ENCODE peak calls at places on chromosomes 12 and 14, in seven cellular contexts. A is Calu3, O is lung, R is foreskin keratinocyte, D is nephron progenitor cell, Y is mesothelial cell of epicardium, B is epithelial cell of esophagus. X is an unnamed sample.

GRCh38 chr14:87992720-87993484 is at the start of gene GALC:
- DNase-seq in A (peak), O (peak), R (peak), D (peak), Y (peak), B (peak), X (peak)

GRCh38 chr12:121964813-121965643 is 46.6 kb downstream of the CFAP251 start:
- DNase-seq in A (no peak), O (no peak), R (peak), D (no peak), Y (no peak), B (no peak), X (no peak)

GRCh38 chr14:56514663-56515371 is 64.8 kb upstream of the TMEM260 start:
- DNase-seq in A (no peak), O (no peak), R (no peak), D (no peak), Y (no peak), B (no peak), X (no peak)

GRCh38 chr14:36315159-36315853 is 5.1 kb downstream of the MBIP start:
- DNase-seq in A (no peak), O (no peak), R (no peak), D (no peak), Y (no peak), B (no peak), X (no peak)

GRCh38 chr14:74049886-74050495 is 30.8 kb downstream of the BBOF1 start:
- DNase-seq in A (no peak), O (no peak), R (no peak), D (no peak), Y (no peak), B (no peak), X (no peak)

GRCh38 chr14:104595116-104595675 is 9.4 kb downstream of the TMEM179 start:
- DNase-seq in A (no peak), O (no peak), R (no peak), D (no peak), Y (no peak), B (no peak), X (no peak)

GRCh38 chr12:84856156-84856900 is 56.3 kb downstream of the SLC6A15 start:
- DNase-seq in A (no peak), O (no peak), R (peak), D (no peak), Y (no peak), B (peak), X (no peak)

GRCh38 chr12:66269757-66270383 is 32.4 kb upstream of the HELB start:
- DNase-seq in A (peak), O (no peak), R (peak), D (no peak), Y (no peak), B (peak), X (no peak)

GRCh38 chr12:92942905-92943304 is 13.8 kb upstream of the EEA1 start:
- DNase-seq in A (peak), O (no peak), R (no peak), D (no peak), Y (no peak), B (no peak), X (no peak)

GRCh38 chr12:132695431-132695830 is 8.0 kb downstream of the PXMP2 start:
- DNase-seq in A (no peak), O (no peak), R (no peak), D (no peak), Y (no peak), B (no peak), X (no peak)

GRCh38 chr12:115871714-115872113 is 405.8 kb downstream of the MED13L start:
- DNase-seq in A (peak), O (no peak), R (no peak), D (peak), Y (no peak), B (peak), X (no peak)

GRCh38 chr14:66249544-66249943 is 236.6 kb upstream of the CCDC196 start:
- DNase-seq in A (no peak), O (no peak), R (no peak), D (no peak), Y (no peak), B (no peak), X (no peak)

GRCh38 chr12:50925342-50925651 is 27.0 kb upstream of the HIGD1C start:
- DNase-seq in A (no peak), O (no peak), R (no peak), D (no peak), Y (no peak), B (no peak), X (peak)

GRCh38 chr12:70459786-70460185 is 93.7 kb downstream of the KCNMB4 start:
- DNase-seq in A (no peak), O (no peak), R (no peak), D (no peak), Y (no peak), B (no peak), X (no peak)

GRCh38 chr14:105313381-105314286 is 914 bp upstream of the PACS2 start:
- DNase-seq in A (peak), O (no peak), R (no peak), D (peak), Y (peak), B (no peak), X (no peak)

GRCh38 chr14:78974691-78975090 is 804.5 kb downstream of the NRXN3 start:
- DNase-seq in A (no peak), O (no peak), R (peak), D (no peak), Y (no peak), B (peak), X (no peak)

GRCh38 chr12:65010437-65010836 is 110.7 kb downstream of the WIF1 start:
- DNase-seq in A (no peak), O (no peak), R (no peak), D (no peak), Y (no peak), B (no peak), X (no peak)

GRCh38 chr12:7142809-7143465 is 12.8 kb downstream of the CLSTN3 start:
- DNase-seq in A (no peak), O (no peak), R (no peak), D (no peak), Y (no peak), B (no peak), X (no peak)

GRCh38 chr12:72144553-72144952 is 127.6 kb upstream of the TRHDE start:
- DNase-seq in A (no peak), O (no peak), R (no peak), D (no peak), Y (no peak), B (no peak), X (no peak)

GRCh38 chr12:72139411-72139810 is 132.8 kb upstream of the TRHDE start:
- DNase-seq in A (no peak), O (no peak), R (no peak), D (no peak), Y (no peak), B (no peak), X (no peak)

GRCh38 chr12:72136792-72137191 is 135.4 kb upstream of the TRHDE start:
- DNase-seq in A (no peak), O (no peak), R (no peak), D (no peak), Y (no peak), B (no peak), X (no peak)

GRCh38 chr12:72146495-72146894 is 125.7 kb upstream of the TRHDE start:
- DNase-seq in A (no peak), O (no peak), R (no peak), D (no peak), Y (no peak), B (no peak), X (no peak)

DNA sequence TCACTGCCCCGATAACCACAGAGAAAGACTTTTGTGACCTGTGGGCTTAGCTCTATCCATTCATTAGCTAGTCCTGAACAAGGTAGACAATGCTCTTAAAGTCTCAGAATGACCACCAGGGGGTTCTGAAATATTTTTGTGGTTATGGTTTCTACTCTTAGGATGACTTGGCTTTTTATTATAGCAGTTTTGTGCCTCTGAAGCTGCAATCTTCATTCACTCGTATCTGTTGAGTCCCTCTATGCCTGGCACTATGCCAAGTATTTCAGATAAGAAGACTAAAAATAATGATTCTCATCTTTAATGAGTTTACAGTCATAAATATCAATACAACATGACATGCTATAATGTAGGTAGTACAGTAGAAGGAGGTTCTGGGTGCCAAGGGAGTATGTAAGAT is 130.8 kb upstream of the TRHDE start:
- DNase-seq in A (no peak), O (no peak), R (no peak), D (no peak), Y (no peak), B (no peak), X (no peak)
- TF ChIP-seq CTCF in A (peak), O (no peak), R (peak), D (peak), Y (peak), B (no peak), X (no peak)

GRCh38 chr14:67418368-67419174 is 6.6 kb upstream of the PLEK2 start:
- DNase-seq in A (peak), O (no peak), R (peak), D (no peak), Y (no peak), B (peak), X (no peak)

GRCh38 chr14:67421356-67422224 is 9.6 kb upstream of the PLEK2 start:
- DNase-seq in A (no peak), O (no peak), R (no peak), D (no peak), Y (no peak), B (no peak), X (no peak)

GRCh38 chr14:67417633-67418032 is 5.7 kb upstream of the PLEK2 start:
- DNase-seq in A (no peak), O (peak), R (no peak), D (no peak), Y (no peak), B (peak), X (no peak)

GRCh38 chr14:67423424-67423823 is 11.5 kb upstream of the PLEK2 start:
- DNase-seq in A (no peak), O (no peak), R (no peak), D (no peak), Y (no peak), B (no peak), X (no peak)

DNA sequence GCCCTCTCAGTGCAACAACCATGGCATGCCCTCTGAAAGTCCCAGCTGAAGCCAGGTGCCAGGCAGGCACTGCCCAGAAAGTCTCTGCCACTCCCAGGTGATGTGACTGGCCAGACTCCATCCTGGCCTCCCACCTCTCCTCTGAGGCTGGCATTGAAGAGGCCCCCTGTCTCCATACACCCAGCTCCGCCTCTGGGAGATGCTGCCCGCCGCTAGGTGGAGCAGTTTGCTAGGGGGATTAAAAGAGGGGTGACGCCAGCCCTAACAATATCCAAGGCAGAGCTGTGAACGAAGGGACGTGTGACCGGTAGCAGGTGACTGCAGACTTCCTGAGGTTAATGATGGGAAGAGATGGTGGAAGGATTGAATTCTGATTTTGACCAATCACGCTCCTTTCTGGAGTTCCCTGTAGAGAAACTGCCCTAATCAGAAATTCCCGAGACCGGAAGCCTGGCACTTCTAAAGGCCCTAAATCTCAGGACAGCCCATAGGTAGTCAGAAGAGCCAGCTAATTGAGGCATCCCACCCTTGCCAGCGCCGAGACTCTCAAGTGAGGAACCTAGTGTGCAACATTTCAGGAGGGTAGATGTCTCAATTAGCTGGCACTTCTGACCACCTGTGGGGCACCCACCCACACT is 8.3 kb upstream of the PLEK2 start:
- DNase-seq in A (peak), O (no peak), R (no peak), D (no peak), Y (no peak), B (no peak), X (no peak)
- TF ChIP-seq CTCF in A (peak), O (no peak), R (peak), D (no peak), Y (no peak), B (peak), X (no peak)

GRCh38 chr14:31449136-31449535 is 8.2 kb downstream of the DTD2 start:
- DNase-seq in A (no peak), O (no peak), R (no peak), D (no peak), Y (no peak), B (no peak), X (no peak)

GRCh38 chr14:31445703-31446102 is 11.6 kb downstream of the DTD2 start:
- DNase-seq in A (no peak), O (no peak), R (no peak), D (no peak), Y (no peak), B (no peak), X (no peak)

GRCh38 chr14:31449971-31450610 is 7.2 kb downstream of the DTD2 start:
- DNase-seq in A (no peak), O (no peak), R (no peak), D (no peak), Y (no peak), B (peak), X (no peak)
- TF ChIP-seq CTCF in A (peak), O (peak), R (peak), D (peak), Y (peak), B (peak), X (no peak)

GRCh38 chr14:100902792-100903191 is 730 bp downstream of the RTL1 start:
- DNase-seq in A (no peak), O (peak), R (no peak), D (no peak), Y (no peak), B (no peak), X (no peak)

GRCh38 chr14:100900837-100901390 is 2.6 kb downstream of the RTL1 start:
- DNase-seq in A (peak), O (peak), R (no peak), D (peak), Y (no peak), B (peak), X (no peak)

GRCh38 chr14:100901391-100902183 is 1.9 kb downstream of the RTL1 start:
- DNase-seq in A (no peak), O (peak), R (no peak), D (no peak), Y (no peak), B (no peak), X (no peak)

GRCh38 chr14:100903672-100904185 is at the start of gene RTL1:
- DNase-seq in A (no peak), O (peak), R (no peak), D (no peak), Y (no peak), B (no peak), X (no peak)

GRCh38 chr14:100902295-100902694 is 1.2 kb downstream of the RTL1 start:
- DNase-seq in A (no peak), O (peak), R (no peak), D (no peak), Y (no peak), B (no peak), X (no peak)
- TF ChIP-seq CTCF in A (peak), O (no peak), R (peak), D (peak), Y (no peak), B (no peak), X (no peak)

DNA sequence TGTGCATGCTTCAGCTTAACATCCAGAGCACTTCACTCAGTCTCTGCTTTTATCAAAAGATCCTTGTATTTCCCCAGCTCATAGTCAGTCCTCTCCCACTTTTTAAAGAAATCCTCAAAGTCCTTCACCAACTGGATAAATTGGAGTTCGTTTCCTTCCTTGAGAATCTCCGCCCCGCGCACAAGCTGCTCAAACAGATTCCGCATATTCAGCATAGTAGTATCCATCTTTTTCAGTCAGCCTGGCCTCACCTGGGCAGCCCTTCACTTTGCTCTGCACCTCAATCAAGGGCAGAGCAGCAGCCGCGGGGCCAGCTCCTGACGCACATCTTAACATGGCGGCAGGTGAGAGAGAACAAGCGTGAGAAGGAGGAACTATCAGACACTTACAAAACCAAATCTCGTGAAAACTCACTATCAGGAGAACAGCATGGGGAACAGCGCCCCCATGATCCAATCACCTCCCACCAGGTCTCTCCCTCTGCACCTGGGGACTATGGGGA is 14.3 kb upstream of the DBX2 start:
- DNase-seq in A (no peak), O (no peak), R (no peak), D (no peak), Y (no peak), B (no peak), X (no peak)
- TF ChIP-seq CTCF in A (no peak), O (no peak), R (no peak), D (no peak), Y (no peak), B (no peak), X (no peak)

GRCh38 chr14:64952598-64953309 is 10.2 kb upstream of the GPX2 start:
- DNase-seq in A (no peak), O (no peak), R (no peak), D (no peak), Y (no peak), B (no peak), X (no peak)
- TF ChIP-seq CTCF in A (no peak), O (no peak), R (no peak), D (no peak), Y (no peak), B (no peak), X (no peak)

DNA sequence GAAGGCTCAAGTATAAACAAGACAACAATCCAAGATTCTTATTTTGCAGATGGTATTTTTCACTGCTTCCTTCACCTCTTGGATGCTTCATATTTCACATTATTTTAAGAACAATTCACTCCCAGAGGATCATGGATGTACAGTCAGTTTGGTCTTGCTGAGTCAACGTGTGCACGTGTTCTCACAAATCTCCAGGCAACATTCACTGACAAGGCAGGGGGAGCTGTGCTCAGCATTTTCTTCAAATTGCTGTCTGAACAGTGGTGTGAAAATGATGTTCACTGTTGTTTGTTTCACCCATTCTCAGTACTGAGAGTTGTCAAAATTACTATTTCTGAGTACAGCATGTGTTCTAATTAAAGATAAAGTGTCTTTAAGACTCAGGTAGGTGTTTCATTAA is 118.3 kb upstream of the SLC38A4 start:
- DNase-seq in A (no peak), O (no peak), R (no peak), D (no peak), Y (no peak), B (peak), X (no peak)
- TF ChIP-seq CTCF in A (no peak), O (no peak), R (peak), D (no peak), Y (no peak), B (peak), X (no peak)

GRCh38 chr12:57521475-57522018 is 1.1 kb upstream of the MBD6 start:
- DNase-seq in A (peak), O (no peak), R (no peak), D (peak), Y (no peak), B (peak), X (peak)
- TF ChIP-seq CTCF in A (no peak), O (no peak), R (no peak), D (no peak), Y (no peak), B (peak), X (no peak)

GRCh38 chr12:40314927-40315326 is 90.1 kb downstream of the LRRK2 start:
- DNase-seq in A (no peak), O (no peak), R (no peak), D (no peak), Y (no peak), B (no peak), X (no peak)
- TF ChIP-seq CTCF in A (no peak), O (no peak), R (no peak), D (no peak), Y (no peak), B (no peak), X (no peak)